ENCODE peak calls at places on chromosomes 5 and 9, in six cellular contexts. R is aorta, K is HepG2, C is cardiac muscle cell, A is AG04449, N is body of pancreas. T is an unnamed sample.

GRCh38 chr9:29078063-29078660 is 1504.9 kb upstream of the C9orf72 start:
- DNase-seq in N (no peak), C (peak; percentile 25), R (no peak), K (no peak), A (no peak), T (no peak)

GRCh38 chr9:89095755-89096154 is 82.9 kb downstream of the SHC3 start:
- DNase-seq in R (no peak), N (no peak), K (no peak), A (no peak), C (no peak), T (no peak)

GRCh38 chr9:38047301-38048251 is 21.5 kb downstream of the SHB start:
- DNase-seq in R (peak; percentile 72), N (peak; percentile 86), C (peak; percentile 86), K (peak; percentile 99), A (peak; percentile 67), T (no peak)

GRCh38 chr5:135458921-135459331 is 6.8 kb upstream of the TIFAB start:
- DNase-seq in K (no peak), N (peak; percentile 23), A (no peak), R (peak; percentile 75), C (peak; percentile 91), T (no peak)

GRCh38 chr5:66757219-66757833 is 161.1 kb downstream of the MAST4 start:
- DNase-seq in A (peak; percentile 5), R (no peak), N (peak; percentile 73), K (peak; percentile 20), C (peak; percentile 87), T (peak; percentile 15)

GRCh38 chr5:56409331-56410190 is 176.4 kb upstream of the ANKRD55 start:
- DNase-seq in K (no peak), A (peak; percentile 50), R (peak; percentile 59), C (peak; percentile 78), N (peak; percentile 18), T (no peak)

GRCh38 chr9:103277240-103277639 is 282.1 kb downstream of the CYLC2 start:
- DNase-seq in N (no peak), K (no peak), R (no peak), C (no peak), A (no peak), T (no peak)

GRCh38 chr5:40409600-40409999 is 270.1 kb upstream of the PTGER4 start:
- DNase-seq in C (peak; percentile 27), K (no peak), R (peak; percentile 55), N (no peak), A (no peak), T (no peak)

GRCh38 chr9:126907058-126907457 is 7.5 kb upstream of the RALGPS1 start:
- DNase-seq in N (no peak), C (no peak), R (no peak), K (no peak), A (no peak), T (no peak)

GRCh38 chr9:124684140-124684539 is 87.0 kb downstream of the NR6A1 start:
- DNase-seq in R (no peak), K (no peak), A (no peak), N (no peak), C (no peak), T (no peak)

GRCh38 chr9:27426717-27427645 is 97.1 kb upstream of the IFNK start:
- DNase-seq in K (no peak), R (no peak), A (no peak), C (no peak), N (no peak), T (no peak)

GRCh38 chr5:171342362-171343111 is 33.5 kb downstream of the TLX3 start:
- DNase-seq in K (peak; percentile 52), C (peak; percentile 77), N (peak; percentile 49), R (no peak), A (peak; percentile 7), T (no peak)

GRCh38 chr9:87667164-87667738 is 58.7 kb upstream of the CTSL start:
- DNase-seq in R (no peak), A (no peak), C (no peak), K (peak; percentile 50), N (no peak), T (no peak)

GRCh38 chr5:88214655-88215054 is 54.0 kb downstream of the TMEM161B start:
- DNase-seq in N (no peak), C (no peak), K (no peak), A (no peak), R (no peak), T (no peak)

GRCh38 chr9:111974092-111974681 is 77.6 kb downstream of the UGCG start:
- DNase-seq in K (no peak), A (no peak), C (peak; percentile 46), N (peak; percentile 57), R (peak; percentile 55), T (no peak)

GRCh38 chr5:137957948-137958347 is 68.7 kb downstream of the PKD2L2 start:
- DNase-seq in N (no peak), C (peak; percentile 33), A (no peak), K (no peak), R (no peak), T (no peak)

GRCh38 chr9:35686222-35687203 is 3.2 kb downstream of the TPM2 start:
- DNase-seq in N (no peak), A (no peak), K (no peak), C (peak; percentile 73), R (no peak), T (no peak)

GRCh38 chr5:6728011-6728794 is 15.0 kb downstream of the TENT4A start:
- DNase-seq in K (no peak), A (no peak), N (no peak), R (no peak), C (no peak), T (peak; percentile 44)

GRCh38 chr9:117747571-117747970 is 43.4 kb downstream of the TLR4 start:
- DNase-seq in C (no peak), N (no peak), A (no peak), R (no peak), K (no peak), T (no peak)

GRCh38 chr9:95307538-95307937 is 10.0 kb downstream of the FANCC start:
- DNase-seq in C (peak; percentile 12), N (no peak), K (no peak), A (no peak), R (no peak), T (no peak)

GRCh38 chr5:98927242-98927987 is 1.4 kb downstream of the CHD1 start:
- DNase-seq in K (no peak), C (peak; percentile 81), A (no peak), N (peak; percentile 33), R (no peak), T (peak; percentile 40)

GRCh38 chr9:98807811-98808195 is 333 bp downstream of the GALNT12 start:
- DNase-seq in C (no peak), N (peak; percentile 45), A (no peak), R (no peak), K (no peak), T (no peak)

GRCh38 chr5:72314571-72315172 is 5.4 kb downstream of the MRPS27 start:
- DNase-seq in K (peak; percentile 71), C (peak; percentile 89), R (no peak), A (no peak), N (peak; percentile 79), T (no peak)

GRCh38 chr5:55816342-55816741 is 34.8 kb upstream of the IL31RA start:
- DNase-seq in C (peak; percentile 89), N (no peak), R (no peak), K (no peak), A (peak; percentile 74), T (no peak)

GRCh38 chr5:176176231-176176630 is 62.0 kb upstream of the SIMC1 start:
- DNase-seq in A (no peak), C (no peak), N (no peak), K (no peak), R (no peak), T (no peak)

GRCh38 chr5:58116346-58116745 is 343.5 kb downstream of the PLK2 start:
- DNase-seq in N (no peak), C (no peak), R (no peak), K (no peak), A (no peak), T (no peak)

GRCh38 chr5:62343428-62343827 is 37.4 kb downstream of the KIF2A start:
- DNase-seq in K (no peak), N (no peak), R (no peak), C (peak; percentile 16), A (no peak), T (no peak)

GRCh38 chr9:92425578-92425977 is 1.3 kb upstream of the OMD start:
- DNase-seq in A (no peak), K (no peak), R (no peak), C (peak; percentile 58), N (no peak), T (no peak)

GRCh38 chr5:68479524-68479923 is 264.0 kb downstream of the PIK3R1 start:
- DNase-seq in A (no peak), C (no peak), R (no peak), K (no peak), N (no peak), T (no peak)
- H3K4me3 ChIP-seq in A (no peak overlapping the region), C (no peak overlapping the region), R (no peak overlapping the region), K (no peak overlapping the region), N (no peak overlapping the region), T (no peak overlapping the region)

GRCh38 chr5:52920929-52921328 is 68.2 kb upstream of the ITGA2 start:
- DNase-seq in A (no peak), N (no peak), K (no peak), C (peak; percentile 42), R (no peak), T (no peak)

DNA sequence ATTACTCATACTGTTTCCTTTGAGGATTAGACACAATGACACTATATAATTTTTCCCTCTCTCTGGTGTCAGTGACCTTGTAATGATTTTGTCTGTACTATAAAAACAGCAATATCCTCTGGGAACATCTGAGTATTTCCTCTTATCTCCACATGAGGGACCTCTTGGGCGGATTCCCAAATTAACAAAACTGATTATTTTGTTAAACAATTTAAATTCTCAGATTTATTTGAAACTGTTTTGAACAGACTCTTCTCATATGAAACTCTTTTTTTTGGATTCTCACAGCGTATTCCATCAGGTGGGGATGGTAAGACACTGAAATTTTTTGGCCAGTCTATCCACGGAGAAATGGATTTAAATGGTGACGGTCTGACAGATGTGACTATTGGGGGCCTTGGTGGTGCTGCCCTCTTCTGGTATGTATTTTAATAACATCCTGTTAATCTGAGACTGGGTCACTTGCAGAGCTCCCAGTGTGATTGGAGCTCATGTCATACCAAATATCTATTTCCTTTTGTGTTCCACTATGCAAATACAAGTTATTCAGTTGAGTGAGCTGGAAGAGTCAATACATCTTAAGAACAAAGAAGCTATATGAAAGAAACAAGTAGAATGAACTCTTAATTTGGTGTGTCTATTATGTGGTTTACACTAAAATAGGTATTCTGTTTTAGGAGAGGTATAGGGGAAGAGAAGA is 73.8 kb upstream of the ITGA2 start:
- DNase-seq in C (peak; percentile 86), A (no peak), K (peak; percentile 68), R (no peak), N (peak; percentile 37), T (peak; percentile 25)
- H3K4me3 ChIP-seq in C (peak overlapping the region; percentile 26), A (peak overlapping the region; percentile 32), K (peak overlapping the region; percentile 42), R (no peak overlapping the region), N (no peak overlapping the region), T (no peak overlapping the region)

DNA sequence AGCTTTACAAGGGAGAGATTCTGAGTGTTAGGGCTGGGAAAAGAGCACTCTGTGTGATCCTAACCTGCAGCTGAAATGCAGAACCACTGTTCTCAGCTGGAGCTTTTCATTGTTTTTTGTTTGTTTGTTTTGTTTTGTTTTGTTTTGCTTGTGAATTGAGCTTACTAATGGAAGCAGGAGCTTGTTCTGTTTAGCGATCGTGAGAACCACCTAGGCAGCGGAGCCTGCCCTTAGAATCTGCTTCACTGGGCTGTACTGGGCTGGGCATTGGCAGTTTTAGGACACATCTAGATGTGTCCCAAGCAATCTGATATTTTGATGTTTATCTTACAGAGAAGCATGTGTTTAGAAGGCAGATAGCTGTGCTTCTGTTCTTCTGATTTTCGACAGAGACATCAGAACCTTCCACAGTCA is 14.3 kb downstream of the SYK start:
- DNase-seq in C (no peak), N (no peak), A (no peak), R (no peak), K (no peak), T (no peak)
- H3K4me3 ChIP-seq in C (no peak overlapping the region), N (no peak overlapping the region), A (no peak overlapping the region), R (no peak overlapping the region), K (no peak overlapping the region), T (no peak overlapping the region)

GRCh38 chr9:113057193-113057592 is 669 bp upstream of the ZFP37 start:
- DNase-seq in C (no peak), K (peak; percentile 11), N (no peak), A (no peak), R (no peak), T (no peak)
- H3K4me3 ChIP-seq in C (peak overlapping the region; percentile 83), K (peak overlapping the region; percentile 92), N (peak overlapping the region; percentile 46), A (peak overlapping the region; percentile 85), R (peak overlapping the region; percentile 88), T (peak overlapping the region; percentile 65)